ENCODE peak calls at places on chromosomes 7 and 10, in seven cellular contexts. A is fibroblast of mammary gland, B is foreskin fibroblast, C is AG04449, G is GM12865, S is uterus, E is pancreas. T is an unnamed sample.

GRCh38 chr10:118799779-118800178 is 45.0 kb upstream of the CACUL1 start:
- DNase-seq in A (peak), B (peak), C (no peak), G (no peak), S (no peak), E (no peak), T (peak)

GRCh38 chr10:49377256-49377655 is 18.6 kb downstream of the DRGX start:
- DNase-seq in A (no peak), B (no peak), C (no peak), G (no peak), S (no peak), E (no peak), T (no peak)

GRCh38 chr10:19316204-19316870 is 267.7 kb downstream of the MALRD1 start:
- DNase-seq in A (no peak), B (no peak), C (no peak), G (no peak), S (no peak), E (no peak), T (no peak)

GRCh38 chr7:127876393-127876792 is 154.8 kb downstream of the LRRC4 start:
- DNase-seq in A (peak), B (peak), C (no peak), G (no peak), S (no peak), E (no peak), T (peak)

GRCh38 chr10:119541046-119541445 is 1.5 kb downstream of the RGS10 start:
- DNase-seq in A (peak), B (peak), C (no peak), G (no peak), S (no peak), E (no peak), T (peak)

GRCh38 chr7:69517985-69518731 is 80.1 kb upstream of the AUTS2 start:
- DNase-seq in A (peak), B (no peak), C (no peak), G (no peak), S (no peak), E (no peak), T (peak)

GRCh38 chr10:130372222-130372621 is 236.0 kb downstream of the GLRX3 start:
- DNase-seq in A (no peak), B (no peak), C (no peak), G (no peak), S (no peak), E (no peak), T (no peak)

GRCh38 chr10:121928528-121928884 is 675 bp upstream of the ATE1 start:
- DNase-seq in A (peak), B (peak), C (no peak), G (peak), S (no peak), E (no peak), T (peak)

GRCh38 chr10:34109952-34110702 is 705.0 kb downstream of the PARD3 start:
- DNase-seq in A (peak), B (no peak), C (no peak), G (no peak), S (no peak), E (no peak), T (peak)

GRCh38 chr10:24465124-24465874 is 256.4 kb downstream of the KIAA1217 start:
- DNase-seq in A (peak), B (peak), C (peak), G (no peak), S (no peak), E (no peak), T (peak)

GRCh38 chr10:112369495-112370423 is 4.2 kb upstream of the ACSL5 start:
- DNase-seq in A (no peak), B (no peak), C (no peak), G (peak), S (no peak), E (peak), T (no peak)

GRCh38 chr10:4651404-4652037 is 174.5 kb upstream of the AKR1E2 start:
- DNase-seq in A (peak), B (peak), C (no peak), G (no peak), S (no peak), E (no peak), T (no peak)

GRCh38 chr10:113708640-113709039 is 28.9 kb downstream of the CASP7 start:
- DNase-seq in A (no peak), B (no peak), C (no peak), G (no peak), S (no peak), E (no peak), T (no peak)

DNA sequence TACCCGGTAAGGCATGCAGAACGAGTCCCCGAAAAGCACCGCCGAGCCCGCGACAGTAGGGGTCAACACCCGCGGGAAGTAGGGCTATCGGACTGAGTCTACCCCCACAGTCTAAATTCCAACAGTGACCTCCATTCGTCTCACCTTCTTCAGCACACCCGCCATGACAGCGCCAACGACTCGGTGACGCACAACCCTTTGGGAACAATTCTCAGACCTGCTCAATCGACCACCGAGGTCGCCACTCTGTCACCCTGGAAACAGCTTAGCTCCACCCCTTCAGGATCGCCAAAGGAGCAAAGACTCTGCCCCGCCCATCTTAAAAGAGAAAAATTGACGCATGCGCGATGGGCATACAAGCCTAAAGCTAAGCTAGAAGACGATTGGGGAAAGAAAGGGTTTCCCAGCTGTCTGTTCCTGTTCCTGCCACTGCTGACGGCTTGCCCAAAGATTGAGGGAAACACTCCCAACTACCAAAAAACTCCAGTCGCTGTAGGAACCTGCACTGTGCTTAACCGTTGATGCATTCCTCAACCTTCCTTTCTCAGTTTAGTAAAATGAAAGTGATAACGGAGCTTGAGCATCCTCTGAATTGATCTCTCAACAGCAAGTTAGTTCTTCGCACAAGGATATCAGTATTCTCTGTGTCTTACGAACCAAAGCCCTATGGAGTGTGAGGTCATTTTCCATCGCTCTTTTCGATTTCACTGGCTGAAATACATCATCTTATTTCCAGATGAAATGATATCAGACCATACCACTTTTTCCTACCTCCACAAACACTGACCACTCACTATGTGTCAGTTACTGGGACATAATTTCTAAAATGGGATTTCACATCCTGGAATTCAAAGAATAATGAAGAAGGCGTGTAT is at the start of gene NDUFA5:
- DNase-seq in A (peak), B (peak), C (peak), G (peak), S (peak), E (peak), T (peak)
- TF ChIP-seq CTCF in A (no peak), B (no peak), C (no peak), G (no peak), S (no peak), E (no peak), T (no peak)

GRCh38 chr7:150739045-150739432 is 1.8 kb downstream of the GIMAP5 start:
- DNase-seq in A (peak), B (no peak), C (no peak), G (no peak), S (no peak), E (no peak), T (no peak)

GRCh38 chr7:150735596-150736358 is 1.4 kb upstream of the GIMAP5 start:
- DNase-seq in A (no peak), B (no peak), C (no peak), G (no peak), S (no peak), E (no peak), T (no peak)

GRCh38 chr7:150738092-150739044 is 1.1 kb downstream of the GIMAP5 start:
- DNase-seq in A (peak), B (no peak), C (no peak), G (no peak), S (no peak), E (no peak), T (no peak)

GRCh38 chr7:150737265-150738055 is at the start of gene GIMAP5:
- DNase-seq in A (no peak), B (no peak), C (no peak), G (peak), S (no peak), E (no peak), T (no peak)

GRCh38 chr7:150736864-150737263 is 354 bp upstream of the GIMAP5 start:
- DNase-seq in A (no peak), B (no peak), C (no peak), G (no peak), S (no peak), E (no peak), T (no peak)
- H3K4me3 ChIP-seq in A (no peak), B (no peak), C (no peak), G (peak), S (peak), E (no peak), T (no peak)

GRCh38 chr10:55629792-55630490 is 731.1 kb downstream of the ZWINT start:
- DNase-seq in A (peak), B (no peak), C (no peak), G (no peak), S (no peak), E (peak), T (peak)
- TF ChIP-seq CTCF in A (peak), B (peak), C (peak), G (peak), S (no peak), E (peak), T (peak)

DNA sequence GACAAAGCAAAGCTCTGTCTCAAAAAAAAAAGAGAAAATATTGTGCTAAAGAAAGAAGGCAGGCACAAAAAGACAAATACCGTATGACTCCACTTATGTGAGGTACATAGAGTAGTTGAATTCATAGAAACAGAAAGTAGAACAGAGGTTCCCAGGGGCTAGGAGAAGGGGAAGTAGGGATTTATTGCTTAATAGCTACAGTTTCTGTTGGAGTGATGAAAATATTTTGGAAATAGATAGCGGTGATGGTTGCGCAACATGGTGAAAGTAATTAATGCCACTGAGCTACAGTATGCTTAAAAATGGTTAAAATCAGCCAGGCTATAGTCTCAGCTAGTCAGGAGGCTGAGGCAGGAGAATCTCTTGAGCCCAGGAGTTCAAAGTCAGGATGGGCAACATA is 18.5 kb upstream of the NPFFR1 start:
- DNase-seq in A (peak), B (peak), C (peak), G (no peak), S (no peak), E (no peak), T (peak)
- H3K4me3 ChIP-seq in A (no peak), B (no peak), C (no peak), G (no peak), S (no peak), E (no peak), T (no peak)

GRCh38 chr7:143979359-143979758 is 20.8 kb upstream of the OR6B1 start:
- DNase-seq in A (peak), B (peak), C (peak), G (no peak), S (no peak), E (no peak), T (peak)

GRCh38 chr7:143974457-143974856 is 19.8 kb downstream of the OR2F1 start:
- DNase-seq in A (no peak), B (peak), C (no peak), G (no peak), S (no peak), E (no peak), T (peak)

GRCh38 chr7:143978585-143978984 is 21.5 kb upstream of the OR6B1 start:
- DNase-seq in A (no peak), B (no peak), C (no peak), G (no peak), S (no peak), E (no peak), T (no peak)

GRCh38 chr7:143973870-143974446 is 19.3 kb downstream of the OR2F1 start:
- DNase-seq in A (no peak), B (no peak), C (no peak), G (no peak), S (no peak), E (no peak), T (no peak)

GRCh38 chr7:143975617-143976016 is 21.0 kb downstream of the OR2F1 start:
- DNase-seq in A (peak), B (no peak), C (no peak), G (no peak), S (no peak), E (no peak), T (no peak)
- TF ChIP-seq CTCF in A (peak), B (no peak), C (no peak), G (no peak), S (no peak), E (no peak), T (no peak)

GRCh38 chr10:15440204-15440711 is 69.2 kb upstream of the FAM171A1 start:
- DNase-seq in A (no peak), B (no peak), C (no peak), G (no peak), S (no peak), E (no peak), T (no peak)
- H3K4me3 ChIP-seq in A (no peak), B (no peak), C (no peak), G (no peak), S (no peak), E (no peak), T (no peak)

GRCh38 chr7:123131140-123131539 is 68.6 kb downstream of the SLC13A1 start:
- DNase-seq in A (no peak), B (no peak), C (no peak), G (no peak), S (no peak), E (no peak), T (no peak)
- TF ChIP-seq CTCF in A (no peak), B (no peak), C (no peak), G (no peak), S (no peak), E (no peak), T (peak)

DNA sequence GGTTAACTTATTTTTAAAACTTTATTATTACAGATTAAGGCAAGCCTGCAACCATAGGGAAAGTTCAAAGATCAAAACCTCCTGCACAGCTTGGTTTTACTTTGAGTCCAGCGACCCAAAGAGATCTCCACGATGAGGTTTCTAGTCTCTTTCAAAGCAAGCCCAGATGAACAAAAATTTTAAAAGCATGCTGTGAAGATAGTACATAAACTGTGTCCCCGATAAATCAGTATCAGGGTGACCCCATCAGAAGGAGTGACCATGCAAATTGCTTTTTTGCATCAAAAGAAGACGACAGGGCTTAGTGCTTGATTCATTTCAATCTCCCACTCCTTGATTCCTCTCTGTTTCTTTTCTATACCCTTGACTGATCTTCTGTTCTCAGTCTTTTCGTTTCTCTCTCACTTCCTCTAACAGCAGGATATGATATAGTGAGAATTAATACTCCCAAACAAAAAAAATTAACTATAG is 16.0 kb upstream of the DNTT start:
- DNase-seq in A (no peak), B (no peak), C (no peak), G (peak), S (no peak), E (no peak), T (no peak)
- H3K4me3 ChIP-seq in A (no peak), B (no peak), C (no peak), G (peak), S (no peak), E (no peak), T (no peak)

DNA sequence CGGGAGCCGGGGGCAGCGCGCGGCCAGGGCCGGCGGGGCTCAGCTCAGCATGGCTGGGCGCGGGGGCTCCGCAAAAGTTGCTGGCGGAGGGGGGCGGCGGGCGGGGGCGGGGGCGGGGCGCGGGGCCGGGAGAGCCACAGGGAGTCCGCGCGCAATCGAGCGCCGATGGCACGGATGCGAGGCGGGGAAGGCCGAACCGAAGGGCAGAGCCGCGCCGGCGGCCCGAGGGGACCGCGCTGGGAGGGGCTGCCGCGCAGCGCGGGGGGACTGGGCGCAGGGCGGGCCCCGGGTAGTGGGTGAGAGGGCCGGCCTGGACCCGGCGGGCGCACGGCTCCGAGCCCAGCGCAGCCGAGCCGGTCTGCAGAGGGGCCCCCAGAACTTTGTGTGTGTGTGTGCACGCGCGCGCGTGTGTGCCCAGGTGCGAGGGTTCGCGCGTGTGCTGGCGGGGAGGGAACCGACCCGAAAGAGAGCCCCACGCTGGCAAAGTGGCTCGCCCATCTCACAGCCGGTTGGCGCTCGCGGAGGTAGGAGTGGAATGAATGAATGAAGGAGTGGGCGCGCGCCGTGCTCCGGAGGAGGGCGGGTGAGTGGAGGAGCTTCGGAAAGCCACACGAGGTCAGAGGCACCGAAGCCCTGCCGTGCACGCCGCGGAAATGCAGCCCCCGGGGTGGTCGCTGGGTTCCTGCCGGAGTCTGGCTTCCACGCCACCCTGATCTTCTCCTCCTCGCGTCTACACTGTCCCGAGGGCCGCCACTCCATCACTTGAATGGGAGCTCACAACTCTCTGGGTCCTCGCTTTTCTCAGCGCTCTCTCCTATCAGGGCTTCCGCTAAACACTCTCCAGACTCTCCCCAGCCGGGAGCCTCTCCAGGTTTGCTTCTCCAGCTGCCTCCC is at the start of gene HIPK2:
- DNase-seq in A (peak), B (peak), C (no peak), G (peak), S (peak), E (peak), T (peak)
- TF ChIP-seq CTCF in A (no peak), B (no peak), C (no peak), G (no peak), S (no peak), E (no peak), T (no peak)

DNA sequence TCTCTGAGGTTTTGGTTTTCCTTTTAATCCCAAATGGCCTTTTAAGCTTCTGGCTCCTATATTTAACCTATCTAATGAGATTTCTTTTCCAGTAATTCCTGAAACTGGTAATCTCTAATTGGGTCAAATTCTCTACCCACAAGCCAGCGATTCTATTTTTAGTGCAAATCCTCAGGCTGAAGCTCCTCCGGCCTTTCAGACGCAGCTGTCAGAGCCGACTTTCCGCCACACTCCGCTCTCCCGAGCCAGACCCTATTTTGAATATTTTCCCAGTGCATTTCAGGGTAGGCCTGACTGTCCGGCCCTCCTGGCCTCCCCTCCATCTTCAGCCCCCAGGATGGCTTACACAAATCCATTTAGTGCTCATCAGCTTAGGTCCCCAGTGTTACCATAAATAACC is 9.7 kb upstream of the ADCY1 start:
- DNase-seq in A (no peak), B (no peak), C (no peak), G (no peak), S (no peak), E (no peak), T (no peak)
- H3K4me3 ChIP-seq in A (no peak), B (no peak), C (no peak), G (no peak), S (no peak), E (no peak), T (no peak)

T was measured in AG10803.